ENCODE peak calls at places on chromosomes 12 and 14, in five cellular contexts. Y, M, S, Z and W are unnamed samples.
A peak's percentile ranks its signal among the peaks of the same experiment; 100 is the strongest.

GRCh38 chr12:56150563-56150962 is 1.8 kb upstream of the MYL6B start:
- DNase-seq in Y (no peak), M (no peak), S (no peak), Z (no peak), W (no peak)

GRCh38 chr12:80823393-80823792 is 106.7 kb downstream of the MYF5 start:
- DNase-seq in Y (no peak), M (no peak), S (no peak), Z (no peak), W (no peak)

GRCh38 chr14:99773496-99774203 is 19.6 kb upstream of the EML1 start:
- DNase-seq in Y (peak; percentile 25), M (no peak), S (no peak), Z (no peak), W (no peak)

GRCh38 chr12:118537481-118537917 is 161.1 kb downstream of the SUDS3 start:
- DNase-seq in Y (no peak), M (no peak), S (no peak), Z (no peak), W (peak; percentile 87)

GRCh38 chr14:102945346-102946130 is 23.1 kb downstream of the AMN start:
- DNase-seq in Y (no peak), M (no peak), S (no peak), Z (no peak), W (no peak)

GRCh38 chr12:47841910-47842309 is 22.2 kb upstream of the HDAC7 start:
- DNase-seq in Y (no peak), M (no peak), S (no peak), Z (no peak), W (no peak)

GRCh38 chr12:4604684-4605193 is 42.7 kb downstream of the DYRK4 start:
- DNase-seq in Y (peak; percentile 82), M (peak; percentile 87), S (peak; percentile 89), Z (peak; percentile 69), W (peak; percentile 72)

GRCh38 chr12:113070117-113070906 is 13.8 kb downstream of the DTX1 start:
- DNase-seq in Y (no peak), M (no peak), S (peak; percentile 71), Z (no peak), W (no peak)

GRCh38 chr12:31954925-31955678 is 4.1 kb upstream of the RESF1 start:
- DNase-seq in Y (no peak), M (no peak), S (no peak), Z (no peak), W (no peak)